ENCODE peak calls at places on chromosomes 2 and 18, in five cellular contexts. F is K562, W is HCT116, R is HepG2, M is GM12878. V is an unnamed sample. For H3K9me3, the result is how much of the 10 kb centered on the place peaks cover.

GRCh38 chr2:235505210-235505741 is 11.4 kb downstream of the AGAP1 start:
- DNase-seq in M (no peak), F (peak), W (no peak), R (peak), V (peak)

GRCh38 chr18:7032537-7032936 is 85.1 kb downstream of the LAMA1 start:
- DNase-seq in R (no peak), W (no peak), F (no peak), M (no peak), V (no peak)

GRCh38 chr18:78741381-78742340 is 238.0 kb upstream of the SALL3 start:
- DNase-seq in M (no peak), R (no peak), F (no peak), W (no peak), V (no peak)

GRCh38 chr2:44184106-44184505 is 15.4 kb downstream of the PPM1B start:
- DNase-seq in M (no peak), W (no peak), F (no peak), R (no peak), V (no peak)

GRCh38 chr2:223585691-223586090 is 16.5 kb downstream of the SCG2 start:
- DNase-seq in R (no peak), M (no peak), F (no peak), W (no peak), V (peak)

GRCh38 chr2:181683518-181684453 is 3.5 kb upstream of the NEUROD1 start:
- DNase-seq in F (peak), M (no peak), R (no peak), W (peak), V (peak)

GRCh38 chr18:30674619-30675018 is 367.9 kb downstream of the DSC3 start:
- DNase-seq in M (no peak), F (no peak), W (no peak), R (no peak), V (no peak)

GRCh38 chr2:239895669-239896068 is 129.5 kb downstream of the NDUFA10 start:
- DNase-seq in M (no peak), R (no peak), F (no peak), W (no peak), V (no peak)

GRCh38 chr18:37712776-37713175 is 147.2 kb upstream of the CELF4 start:
- DNase-seq in R (no peak), W (no peak), F (no peak), M (no peak), V (no peak)

GRCh38 chr2:96501886-96502810 is 3.0 kb downstream of the NEURL3 start:
- DNase-seq in R (peak), W (no peak), M (no peak), F (no peak), V (no peak)

GRCh38 chr2:239965318-239965717 is 59.8 kb downstream of the NDUFA10 start:
- DNase-seq in M (no peak), F (no peak), R (no peak), W (no peak), V (no peak)

GRCh38 chr2:196155597-196155996 is 15.8 kb downstream of the STK17B start:
- DNase-seq in F (no peak), W (no peak), M (no peak), R (no peak), V (no peak)

GRCh38 chr2:186347472-186347871 is 138.6 kb upstream of the ZC3H15 start:
- DNase-seq in W (no peak), F (no peak), R (no peak), M (no peak), V (peak)

GRCh38 chr2:53768233-53768542 is 584 bp downstream of the CHAC2 start:
- DNase-seq in F (no peak), M (no peak), W (no peak), R (no peak), V (no peak)

GRCh38 chr2:62287895-62288589 is 92.1 kb downstream of the B3GNT2 start:
- DNase-seq in W (no peak), F (peak), M (peak), R (peak), V (peak)

GRCh38 chr2:128178650-128179460 is 87.9 kb downstream of the UGGT1 start:
- DNase-seq in W (peak), F (peak), M (no peak), R (peak), V (peak)

GRCh38 chr18:58195278-58195721 is 151.3 kb downstream of the NEDD4L start:
- DNase-seq in M (no peak), W (no peak), F (no peak), R (no peak), V (no peak)

GRCh38 chr18:40413160-40413559 is 1541.9 kb upstream of the PIK3C3 start:
- DNase-seq in R (peak), M (no peak), W (no peak), F (no peak), V (peak)

GRCh38 chr2:197131558-197131855 is 179.1 kb downstream of the ANKRD44 start:
- DNase-seq in R (no peak), W (no peak), M (no peak), F (no peak), V (no peak)

GRCh38 chr2:135066710-135067109 is 14.6 kb downstream of the RAB3GAP1 start:
- DNase-seq in F (no peak), R (no peak), W (no peak), M (no peak), V (no peak)

GRCh38 chr2:135076556-135076955 is 24.5 kb downstream of the RAB3GAP1 start:
- DNase-seq in W (no peak), M (no peak), R (no peak), F (no peak), V (no peak)

GRCh38 chr2:135074216-135074615 is 22.1 kb downstream of the RAB3GAP1 start:
- DNase-seq in M (no peak), R (no peak), W (no peak), F (no peak), V (no peak)

GRCh38 chr2:135072125-135072997 is 20.3 kb downstream of the RAB3GAP1 start:
- DNase-seq in M (no peak), F (no peak), W (peak), R (no peak), V (no peak)
- H3K9me3 ChIP-seq in M (under half), F (under half), W (under half), R (under half), V (under half)

GRCh38 chr2:7593286-7593685 is 676.1 kb downstream of the RNF144A start:
- DNase-seq in R (no peak), F (no peak), M (no peak), W (no peak), V (no peak)
- TF ChIP-seq ZBTB33 in R (no peak), F (no peak), M (no peak), W (no peak), V (no peak)

GRCh38 chr18:59264136-59264571 is 9.1 kb downstream of the RAX start:
- DNase-seq in M (no peak), R (no peak), W (no peak), F (no peak), V (peak)
- H3K9me3 ChIP-seq in M (under half), R (under half), W (under half), F (under half), V (under half)

DNA sequence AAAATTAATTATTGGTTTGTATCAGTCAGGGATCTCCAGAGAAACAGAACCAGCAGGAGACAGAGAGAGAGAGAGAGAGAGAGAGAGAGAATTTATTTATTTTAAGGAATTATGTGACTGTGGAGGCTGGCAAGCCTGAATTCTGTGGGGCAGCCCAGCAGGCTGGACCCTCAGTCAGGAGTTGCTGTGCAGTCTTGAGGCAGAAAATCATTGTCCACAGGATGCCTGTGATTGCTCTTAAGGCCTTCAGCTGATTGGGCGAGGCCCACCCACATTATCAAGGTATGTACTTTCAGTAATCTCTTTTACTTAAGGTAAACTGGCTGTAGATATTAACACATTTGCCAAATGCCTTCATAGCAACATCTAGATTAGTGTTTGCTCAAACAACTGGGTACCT is 155.3 kb downstream of the SEPTIN10 start:
- DNase-seq in W (no peak), M (no peak), R (no peak), F (no peak), V (no peak)
- TF ChIP-seq ZBTB33 in W (no peak), M (no peak), R (no peak), F (no peak), V (no peak)